ENCODE peak calls at places on chromosomes 3 and 15, in five cellular contexts. M is colonic mucosa; O is CD4-positive, alpha-beta memory T cell; X is mucosa of descending colon; Z is PC-9. I is an unnamed sample.

GRCh38 chr3:30440147-30440604 is 166.2 kb upstream of the TGFBR2 start:
- DNase-seq in M (no peak), O (no peak), X (no peak), Z (no peak), I (no peak)

GRCh38 chr15:98746756-98747155 is 98.4 kb downstream of the IGF1R start:
- DNase-seq in M (no peak), O (no peak), X (no peak), Z (no peak), I (no peak)

GRCh38 chr15:90101130-90101968 is 919 bp downstream of the IDH2 start:
- DNase-seq in M (peak; percentile 58), O (peak; percentile 32), X (peak; percentile 71), Z (no peak), I (peak; percentile 74)

GRCh38 chr3:98808071-98808470 is 44.9 kb downstream of the ST3GAL6 start:
- DNase-seq in M (no peak), O (no peak), X (no peak), Z (no peak), I (no peak)

GRCh38 chr3:177852001-177852400 is 654.7 kb upstream of the TBL1XR1 start:
- DNase-seq in M (no peak), O (no peak), X (no peak), Z (no peak), I (no peak)

GRCh38 chr3:139327861-139328260 is 16.0 kb upstream of the MRPS22 start:
- DNase-seq in M (no peak), O (no peak), X (no peak), Z (no peak), I (no peak)

GRCh38 chr15:80536231-80536630 is 132.0 kb downstream of the ARNT2 start:
- DNase-seq in M (no peak), O (no peak), X (no peak), Z (no peak), I (no peak)

GRCh38 chr15:34347951-34348638 is 5.0 kb downstream of the NUTM1 start:
- DNase-seq in M (no peak), O (no peak), X (no peak), Z (no peak), I (no peak)

GRCh38 chr3:5699313-5699712 is 511.8 kb downstream of the EDEM1 start:
- DNase-seq in M (peak; percentile 22), O (no peak), X (no peak), Z (peak; percentile 56), I (no peak)

GRCh38 chr3:149247929-149248691 is 26.5 kb upstream of the CP start:
- DNase-seq in M (no peak), O (no peak), X (no peak), Z (no peak), I (no peak)

GRCh38 chr3:178802993-178803693 is 266.9 kb downstream of the KCNMB2 start:
- DNase-seq in M (no peak), O (no peak), X (no peak), Z (no peak), I (no peak)

GRCh38 chr15:58864602-58865419 is 68.7 kb downstream of the SLTM start:
- DNase-seq in M (peak; percentile 42), O (no peak), X (peak; percentile 44), Z (peak; percentile 54), I (no peak)

GRCh38 chr15:29226431-29227216 is 43.0 kb downstream of the NSMCE3 start:
- DNase-seq in M (no peak), O (no peak), X (no peak), Z (no peak), I (no peak)

GRCh38 chr3:174202146-174202545 is 657.0 kb upstream of the NAALADL2 start:
- DNase-seq in M (no peak), O (no peak), X (no peak), Z (no peak), I (no peak)

GRCh38 chr3:161083131-161083530 is 22.0 kb downstream of the B3GALNT1 start:
- DNase-seq in M (no peak), O (no peak), X (no peak), Z (no peak), I (no peak)

GRCh38 chr3:54034971-54035370 is 87.4 kb upstream of the CACNA2D3 start:
- DNase-seq in M (no peak), O (no peak), X (no peak), Z (no peak), I (no peak)

GRCh38 chr3:79052054-79052681 is 715.6 kb downstream of the ROBO1 start:
- DNase-seq in M (no peak), O (peak; percentile 0), X (no peak), Z (peak; percentile 2), I (no peak)

GRCh38 chr3:100299031-100299430 is 35.5 kb upstream of the NIT2 start:
- DNase-seq in M (no peak), O (no peak), X (no peak), Z (no peak), I (no peak)
- H3K36me3 ChIP-seq in M (no peaks in the 10 kb centered on the region), O (peaks cover 9% of the 10 kb centered on the region), X (no peaks in the 10 kb centered on the region), Z (peaks cover 54% of the 10 kb centered on the region), I (peaks cover 89% of the 10 kb centered on the region)

DNA sequence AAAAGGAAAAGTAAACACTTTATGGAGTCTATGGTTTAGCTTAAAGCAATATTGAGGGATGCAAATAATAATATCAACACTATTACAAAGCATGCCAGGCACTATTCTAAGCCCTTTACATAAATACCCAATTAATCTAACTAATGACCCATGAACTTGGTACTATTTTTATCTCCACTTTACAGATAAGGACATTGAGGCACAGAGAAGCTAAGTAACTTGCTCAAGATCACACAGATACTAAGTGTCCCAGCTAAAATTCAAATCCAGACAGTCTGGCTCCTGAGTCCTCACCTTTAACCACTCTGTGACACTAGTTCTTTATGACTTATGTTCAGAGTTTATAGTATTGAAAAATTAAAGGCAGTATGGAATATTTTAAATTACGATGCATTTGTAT is 5.6 kb downstream of the MBD4 start:
- DNase-seq in M (no peak), O (no peak), X (no peak), Z (no peak), I (no peak)
- H3K36me3 ChIP-seq in M (no peaks in the 10 kb centered on the region), O (peaks cover 48% of the 10 kb centered on the region), X (peaks cover 8% of the 10 kb centered on the region), Z (peaks cover 69% of the 10 kb centered on the region), I (peaks cover 87% of the 10 kb centered on the region)

GRCh38 chr3:63914312-63914711 is 2.1 kb upstream of the SCAANT1 start:
- DNase-seq in M (peak; percentile 63), O (no peak), X (no peak), Z (peak; percentile 56), I (no peak)

GRCh38 chr3:63922800-63923199 is 10.6 kb upstream of the SCAANT1 start:
- DNase-seq in M (no peak), O (no peak), X (no peak), Z (no peak), I (no peak)

GRCh38 chr3:63921741-63922482 is 9.7 kb upstream of the SCAANT1 start:
- DNase-seq in M (no peak), O (no peak), X (no peak), Z (no peak), I (no peak)

GRCh38 chr3:63918321-63918720 is 6.1 kb upstream of the SCAANT1 start:
- DNase-seq in M (no peak), O (no peak), X (no peak), Z (no peak), I (no peak)

GRCh38 chr3:63920001-63920400 is 7.8 kb upstream of the SCAANT1 start:
- DNase-seq in M (no peak), O (no peak), X (no peak), Z (no peak), I (no peak)
- H3K36me3 ChIP-seq in M (peaks cover 3% of the 10 kb centered on the region), O (peaks cover 20% of the 10 kb centered on the region), X (no peaks in the 10 kb centered on the region), Z (peaks cover 8% of the 10 kb centered on the region), I (peaks cover 37% of the 10 kb centered on the region)

GRCh38 chr3:196472286-196472685 is 31.3 kb downstream of the RNF168 start:
- DNase-seq in M (no peak), O (no peak), X (no peak), Z (no peak), I (no peak)
- H3K36me3 ChIP-seq in M (peaks cover 7% of the 10 kb centered on the region), O (peaks cover 36% of the 10 kb centered on the region), X (peaks cover 7% of the 10 kb centered on the region), Z (peaks cover 51% of the 10 kb centered on the region), I (peaks cover 64% of the 10 kb centered on the region)

GRCh38 chr15:72764656-72765055 is 18.9 kb downstream of the ADPGK start:
- DNase-seq in M (no peak), O (no peak), X (no peak), Z (no peak), I (no peak)
- H3K36me3 ChIP-seq in M (no peaks in the 10 kb centered on the region), O (peaks cover 48% of the 10 kb centered on the region), X (peaks cover 8% of the 10 kb centered on the region), Z (peaks cover 35% of the 10 kb centered on the region), I (peaks cover 95% of the 10 kb centered on the region)

DNA sequence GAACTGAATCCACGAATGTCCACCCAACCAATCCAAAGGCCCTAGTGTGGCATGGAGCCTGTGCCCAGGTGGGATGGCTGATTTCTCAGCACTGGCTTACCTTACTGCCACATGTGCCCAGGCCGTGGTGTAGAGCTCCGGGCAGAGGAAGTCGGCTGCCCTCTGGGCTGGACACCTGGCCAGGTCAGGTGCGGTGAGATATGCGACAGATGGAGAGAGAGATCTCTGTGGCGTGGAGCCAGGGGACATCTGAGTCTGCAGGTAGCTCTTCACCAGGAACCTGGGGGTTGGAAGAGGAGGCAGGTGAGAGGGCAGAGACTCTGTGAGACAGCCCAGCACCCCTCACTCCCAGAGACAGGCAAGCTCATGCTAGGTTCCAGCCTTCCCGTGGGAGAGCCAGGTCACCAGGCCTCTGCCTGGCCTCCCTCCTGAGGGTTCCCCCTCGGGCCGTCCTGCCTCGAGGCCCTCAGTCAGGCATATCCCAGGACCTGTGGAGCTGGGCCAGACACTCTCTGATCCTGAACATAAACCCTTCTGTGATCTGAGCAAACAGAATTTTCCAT is 12.6 kb downstream of the ACOX2 start:
- DNase-seq in M (no peak), O (no peak), X (no peak), Z (no peak), I (no peak)
- H3K36me3 ChIP-seq in M (no peaks in the 10 kb centered on the region), O (no peaks in the 10 kb centered on the region), X (no peaks in the 10 kb centered on the region), Z (no peaks in the 10 kb centered on the region), I (peaks cover 33% of the 10 kb centered on the region)

DNA sequence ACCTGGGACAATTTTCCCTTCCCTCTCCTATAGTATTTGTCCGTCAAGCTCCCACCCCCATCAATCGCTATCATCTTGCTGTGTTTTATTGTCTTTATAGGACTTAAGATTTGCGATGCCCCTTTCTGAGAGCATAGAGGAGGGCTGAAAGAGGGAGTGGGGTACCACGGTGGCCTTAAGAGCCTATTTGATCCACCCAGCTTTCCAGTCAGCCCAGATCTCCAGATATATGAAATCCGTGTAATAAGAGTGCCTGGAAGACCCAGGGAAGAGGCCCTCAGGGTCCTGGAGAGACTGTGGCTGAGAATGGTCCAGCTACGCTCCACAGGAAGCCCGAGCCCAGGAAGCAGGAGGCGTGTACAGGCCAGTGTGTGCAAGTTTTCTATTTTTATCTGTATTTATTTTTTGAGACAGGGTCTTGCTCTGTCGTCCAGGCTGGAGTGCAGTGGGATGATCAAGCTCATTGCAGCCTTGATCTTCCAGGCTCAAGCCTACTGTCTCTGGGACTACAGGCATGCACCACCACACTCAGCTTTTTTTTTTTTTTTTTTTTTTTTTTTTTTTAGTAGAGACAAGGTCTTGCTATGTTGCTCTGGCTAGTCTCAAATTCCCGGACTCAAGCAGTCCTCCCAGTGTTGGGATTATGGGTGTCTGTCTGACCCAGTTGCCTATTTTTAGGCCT is 964 bp upstream of the NCKIPSD start:
- DNase-seq in M (no peak), O (no peak), X (no peak), Z (no peak), I (no peak)
- H3K36me3 ChIP-seq in M (peaks cover 10% of the 10 kb centered on the region), O (peaks cover 42% of the 10 kb centered on the region), X (peaks cover 10% of the 10 kb centered on the region), Z (no peaks in the 10 kb centered on the region), I (peaks cover 54% of the 10 kb centered on the region)

GRCh38 chr3:38507120-38507519 is 11.0 kb downstream of the EXOG start:
- DNase-seq in M (no peak), O (no peak), X (no peak), Z (no peak), I (no peak)
- H3K36me3 ChIP-seq in M (no peaks in the 10 kb centered on the region), O (peaks cover 5% of the 10 kb centered on the region), X (no peaks in the 10 kb centered on the region), Z (peaks cover 7% of the 10 kb centered on the region), I (peaks cover 88% of the 10 kb centered on the region)

I was measured in lower lobe of right lung.